ENCODE peak calls at places on chromosomes 1 and 21, in eight cellular contexts. K is Kasumi-1; O is activated effector memory CD4-positive, alpha-beta T cell treated with anti-CD3 and anti-CD28 coated beads, Interleukin-2, amount 50 U/mL, for 16 hours; X is activated naive CD4-positive, alpha-beta T cell; L is GM19239; W is mesenchymal stem cell; Q is stimulated activated CD8-positive, alpha-beta memory T cell treated with anti-CD3 and anti-CD28 coated beads, Interleukin-4, amount 100 ng/mL, for 24 hours; C is GM12892. D is an unnamed sample.
A peak's percentile ranks its signal among the peaks of the same experiment; 100 is the strongest.

GRCh38 chr1:41161851-41162250 is 80.3 kb downstream of the SCMH1 start:
- DNase-seq in K (no peak), O (no peak), X (no peak), L (no peak), W (no peak), Q (no peak), C (no peak), D (no peak)

GRCh38 chr1:112798293-112798692 is 83.2 kb upstream of the PPM1J start:
- DNase-seq in K (no peak), O (no peak), X (no peak), L (no peak), W (no peak), Q (no peak), C (no peak), D (no peak)

GRCh38 chr1:184930232-184930631 is 44.1 kb downstream of the NIBAN1 start:
- DNase-seq in K (no peak), O (no peak), X (no peak), L (no peak), W (no peak), Q (no peak), C (no peak), D (no peak)

GRCh38 chr1:26046313-26047031 is 554 bp upstream of the SLC30A2 start:
- DNase-seq in K (no peak), O (no peak), X (no peak), L (no peak), W (no peak), Q (no peak), C (no peak), D (no peak)

GRCh38 chr1:183227963-183228649 is 42.0 kb downstream of the LAMC2 start:
- DNase-seq in K (peak; percentile 41), O (no peak), X (no peak), L (peak; percentile 30), W (peak; percentile 55), Q (peak; percentile 3), C (peak; percentile 37), D (peak; percentile 30)

GRCh38 chr1:153776971-153777370 is 1.8 kb downstream of the SLC27A3 start:
- DNase-seq in K (no peak), O (no peak), X (no peak), L (no peak), W (no peak), Q (no peak), C (no peak), D (no peak)

GRCh38 chr1:200228081-200228480 is 181.8 kb downstream of the ZNF281 start:
- DNase-seq in K (no peak), O (no peak), X (no peak), L (no peak), W (no peak), Q (no peak), C (no peak), D (no peak)

GRCh38 chr1:20115916-20116315 is 3.4 kb downstream of the PLA2G2D start:
- DNase-seq in K (no peak), O (no peak), X (no peak), L (no peak), W (no peak), Q (no peak), C (no peak), D (no peak)

GRCh38 chr1:116990612-116991151 is 10.9 kb upstream of the CD101 start:
- DNase-seq in K (peak; percentile 58), O (no peak), X (no peak), L (no peak), W (peak; percentile 64), Q (no peak), C (no peak), D (no peak)

GRCh38 chr1:221891708-221892107 is 149.8 kb upstream of the DUSP10 start:
- DNase-seq in K (no peak), O (no peak), X (no peak), L (no peak), W (no peak), Q (no peak), C (no peak), D (no peak)

GRCh38 chr1:3942416-3943122 is 42.5 kb upstream of the C1orf174 start:
- DNase-seq in K (no peak), O (peak; percentile 12), X (no peak), L (no peak), W (no peak), Q (no peak), C (no peak), D (no peak)

GRCh38 chr1:3219005-3219724 is 150.2 kb downstream of the PRDM16 start:
- DNase-seq in K (no peak), O (no peak), X (no peak), L (no peak), W (no peak), Q (no peak), C (no peak), D (no peak)

GRCh38 chr21:35503646-35504045 is 454.5 kb upstream of the RUNX1 start:
- DNase-seq in K (peak; percentile 48), O (no peak), X (no peak), L (no peak), W (peak; percentile 14), Q (no peak), C (no peak), D (no peak)

GRCh38 chr1:242185728-242186127 is 186.8 kb upstream of the MAP1LC3C start:
- DNase-seq in K (no peak), O (no peak), X (no peak), L (no peak), W (no peak), Q (no peak), C (no peak), D (no peak)

GRCh38 chr1:148160048-148160395 is 7.9 kb upstream of the NBPF11 start:
- DNase-seq in K (no peak), O (no peak), X (no peak), L (no peak), W (no peak), Q (no peak), C (no peak), D (peak; percentile 1)

GRCh38 chr21:18764720-18765119 is 361.1 kb upstream of the TMPRSS15 start:
- DNase-seq in K (no peak), O (no peak), X (no peak), L (no peak), W (no peak), Q (no peak), C (no peak), D (no peak)

GRCh38 chr1:201791775-201792166 is 37.2 kb upstream of the IPO9 start:
- DNase-seq in K (peak; percentile 5), O (no peak), X (no peak), L (no peak), W (peak; percentile 77), Q (no peak), C (no peak), D (no peak)

GRCh38 chr1:32094721-32095521 is 12.9 kb upstream of the KPNA6 start:
- DNase-seq in K (no peak), O (no peak), X (no peak), L (no peak), W (no peak), Q (no peak), C (no peak), D (no peak)

GRCh38 chr1:172069535-172069934 is 228.2 kb downstream of the DNM3 start:
- DNase-seq in K (no peak), O (no peak), X (no peak), L (no peak), W (no peak), Q (no peak), C (no peak), D (no peak)

GRCh38 chr1:15786581-15786980 is 20.9 kb downstream of the UQCRHL start:
- DNase-seq in K (no peak), O (no peak), X (no peak), L (no peak), W (no peak), Q (no peak), C (no peak), D (no peak)

GRCh38 chr21:40386301-40386911 is 460.6 kb downstream of the DSCAM start:
- DNase-seq in K (peak; percentile 46), O (peak; percentile 67), X (no peak), L (no peak), W (no peak), Q (peak; percentile 1), C (no peak), D (no peak)

GRCh38 chr1:2352341-2353214 is 38.8 kb downstream of the MORN1 start:
- DNase-seq in K (no peak), O (no peak), X (no peak), L (no peak), W (no peak), Q (no peak), C (no peak), D (no peak)

GRCh38 chr1:27564264-27564579 is 39.7 kb downstream of the AHDC1 start:
- DNase-seq in K (peak; percentile 29), O (no peak), X (no peak), L (no peak), W (no peak), Q (no peak), C (no peak), D (no peak)